ENCODE peak calls at places on chromosomes 1 and 21, in eight cellular contexts. N is heart left ventricle, D is dorsolateral prefrontal cortex, W is epithelial cell of proximal tubule, L is fibroblast of mammary gland, U is choroid plexus epithelial cell, M is colonic mucosa, E is heart right ventricle. G is an unnamed sample.

GRCh38 chr1:10802948-10803715 is 6.7 kb upstream of the CASZ1 start:
- DNase-seq in N (no peak), D (no peak), W (no peak), L (no peak), U (no peak), M (peak), E (no peak), G (no peak)

GRCh38 chr1:79902418-79902817 is 895.9 kb upstream of the ADGRL4 start:
- DNase-seq in N (no peak), D (no peak), W (no peak), L (no peak), U (no peak), M (no peak), E (no peak), G (no peak)

GRCh38 chr1:906532-907420 is 16.9 kb upstream of the SAMD11 start:
- DNase-seq in N (peak), D (peak), W (no peak), L (peak), U (peak), M (peak), E (no peak), G (no peak)

GRCh38 chr21:45995686-45996179 is 14.2 kb downstream of the COL6A1 start:
- DNase-seq in N (peak), D (peak), W (no peak), L (peak), U (peak), M (peak), E (no peak), G (no peak)

GRCh38 chr1:56189946-56190920 is 389.1 kb downstream of the PLPP3 start:
- DNase-seq in N (no peak), D (no peak), W (no peak), L (no peak), U (peak), M (no peak), E (no peak), G (peak)

GRCh38 chr1:109193653-109194590 is 19.8 kb upstream of the SARS1 start:
- DNase-seq in N (no peak), D (no peak), W (no peak), L (no peak), U (no peak), M (peak), E (peak), G (peak)

GRCh38 chr1:109615879-109616278 is 3.5 kb downstream of the GNAT2 start:
- DNase-seq in N (no peak), D (no peak), W (no peak), L (no peak), U (peak), M (peak), E (no peak), G (peak)

GRCh38 chr1:109802136-109802900 is 38.6 kb upstream of the EPS8L3 start:
- DNase-seq in N (no peak), D (peak), W (no peak), L (no peak), U (no peak), M (peak), E (no peak), G (no peak)

GRCh38 chr1:201513498-201514243 is 6.7 kb upstream of the CSRP1 start:
- DNase-seq in N (no peak), D (no peak), W (no peak), L (no peak), U (no peak), M (no peak), E (no peak), G (no peak)

DNA sequence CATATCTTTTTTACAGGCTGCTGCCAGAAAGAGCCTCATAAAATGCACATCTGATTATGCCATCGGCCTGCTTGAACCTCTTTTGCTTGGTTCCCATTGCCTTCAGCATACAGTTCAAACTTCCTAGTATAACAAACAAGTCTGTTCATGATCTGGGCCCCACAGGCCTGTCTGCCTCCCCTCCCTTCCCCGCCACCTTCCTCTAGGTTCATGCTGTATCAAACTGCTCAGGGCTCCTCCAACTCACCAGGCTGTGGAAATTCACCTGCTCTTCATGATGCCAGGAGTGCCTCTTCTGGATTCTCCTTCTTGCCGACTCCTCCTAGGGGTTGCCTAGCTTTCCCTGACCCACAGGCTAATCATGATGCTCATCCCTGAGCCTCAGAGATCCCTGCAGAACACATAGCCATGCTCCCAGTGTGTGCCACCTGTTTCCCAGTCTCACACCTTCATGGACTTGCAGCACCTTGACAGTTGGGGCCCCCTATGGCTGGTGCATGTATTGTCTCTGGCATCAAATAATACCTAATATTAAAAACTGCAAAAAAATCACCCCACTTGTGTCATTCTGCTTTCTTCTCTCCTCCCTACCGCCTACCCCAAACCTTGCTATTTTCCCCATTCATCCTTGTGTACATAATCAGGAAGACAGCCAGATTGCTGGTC is 33.7 kb upstream of the CD2 start:
- DNase-seq in N (no peak), D (no peak), W (no peak), L (no peak), U (no peak), M (no peak), E (no peak), G (no peak)
- TF ChIP-seq CTCF in N (no peak), D (no peak), W (no peak), L (no peak), U (no peak), M (no peak), E (no peak), G (no peak)

DNA sequence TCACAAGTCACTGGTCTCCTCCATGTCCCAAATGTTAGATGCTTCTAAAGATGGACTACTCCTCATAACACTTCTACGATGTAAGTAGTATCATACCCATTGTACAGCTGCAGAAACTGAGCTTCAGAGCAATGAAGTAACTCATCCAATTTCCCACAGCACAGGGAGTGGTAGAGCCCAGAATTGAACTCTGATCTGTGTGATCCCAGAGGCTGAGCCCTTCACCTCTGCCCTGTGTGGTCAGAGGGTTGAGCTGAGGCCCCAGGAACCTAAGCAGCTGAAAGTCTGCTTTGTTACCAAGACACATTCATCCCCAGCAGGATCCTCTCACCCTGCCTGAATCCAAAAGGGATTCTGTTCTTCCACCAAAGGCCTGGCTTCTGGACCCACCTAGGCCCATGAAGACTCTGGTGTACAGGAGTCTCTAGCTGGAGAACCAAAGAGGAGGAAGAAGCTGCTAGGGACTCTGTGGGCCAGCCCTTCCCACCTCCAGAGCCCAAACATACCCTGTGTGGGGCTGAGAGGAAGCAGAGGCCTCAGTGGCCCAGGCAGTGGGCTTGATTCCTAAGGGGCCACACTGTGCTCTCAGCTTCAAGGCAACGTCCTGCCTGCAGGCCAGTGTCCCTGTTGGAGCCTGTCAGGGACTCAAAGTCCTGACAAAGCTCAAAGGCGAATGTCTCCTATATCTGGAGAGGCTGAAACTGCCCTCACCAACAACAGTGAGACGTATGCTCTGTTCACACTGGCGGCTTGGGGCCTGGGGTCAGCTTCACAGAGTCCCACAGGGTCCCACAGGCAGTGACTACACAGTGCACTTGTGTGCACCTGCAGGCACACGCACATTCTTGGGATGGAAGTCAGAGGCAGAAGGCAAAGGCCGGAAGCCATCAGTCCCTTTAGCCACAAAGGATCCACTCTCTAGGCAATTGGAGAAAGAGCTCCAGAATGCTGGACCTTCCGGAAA is 40.4 kb upstream of the SLC30A1 start:
- DNase-seq in N (no peak), D (no peak), W (no peak), L (no peak), U (no peak), M (no peak), E (no peak), G (no peak)
- H3K4me3 ChIP-seq in N (no peak), D (no peak), W (no peak), L (no peak), U (no peak), M (no peak), E (no peak), G (no peak)

GRCh38 chr1:8435569-8436071 is 117.7 kb downstream of the SLC45A1 start:
- DNase-seq in N (no peak), D (no peak), W (no peak), L (no peak), U (no peak), M (no peak), E (no peak), G (no peak)

GRCh38 chr1:8437286-8437685 is 119.4 kb downstream of the SLC45A1 start:
- DNase-seq in N (no peak), D (no peak), W (no peak), L (no peak), U (no peak), M (no peak), E (no peak), G (no peak)

GRCh38 chr1:8438449-8438848 is 120.5 kb downstream of the SLC45A1 start:
- DNase-seq in N (no peak), D (no peak), W (no peak), L (peak), U (no peak), M (no peak), E (no peak), G (no peak)

GRCh38 chr1:8441466-8441865 is 123.6 kb downstream of the SLC45A1 start:
- DNase-seq in N (no peak), D (no peak), W (no peak), L (no peak), U (no peak), M (no peak), E (no peak), G (no peak)

GRCh38 chr1:8439015-8439702 is 121.2 kb downstream of the SLC45A1 start:
- DNase-seq in N (peak), D (no peak), W (no peak), L (peak), U (peak), M (peak), E (peak), G (peak)
- TF ChIP-seq CTCF in N (no peak), D (no peak), W (peak), L (peak), U (peak), M (no peak), E (no peak), G (peak)

GRCh38 chr21:26140185-26140584 is 30.4 kb downstream of the APP start:
- DNase-seq in N (peak), D (no peak), W (peak), L (peak), U (peak), M (peak), E (peak), G (peak)
- H3K4me3 ChIP-seq in N (no peak), D (no peak), W (no peak), L (no peak), U (no peak), M (no peak), E (no peak), G (no peak)

GRCh38 chr1:40530735-40531380 is 579 bp upstream of the ZNF684 start:
- DNase-seq in N (no peak), D (no peak), W (no peak), L (peak), U (peak), M (no peak), E (no peak), G (peak)

GRCh38 chr1:40534589-40534988 is 3.2 kb downstream of the ZNF684 start:
- DNase-seq in N (no peak), D (no peak), W (no peak), L (no peak), U (no peak), M (no peak), E (no peak), G (no peak)

GRCh38 chr1:40532062-40532389 is 589 bp downstream of the ZNF684 start:
- DNase-seq in N (no peak), D (no peak), W (no peak), L (no peak), U (no peak), M (no peak), E (no peak), G (no peak)

GRCh38 chr1:40531381-40532061 is at the start of gene ZNF684:
- DNase-seq in N (peak), D (peak), W (peak), L (peak), U (peak), M (peak), E (peak), G (peak)

DNA sequence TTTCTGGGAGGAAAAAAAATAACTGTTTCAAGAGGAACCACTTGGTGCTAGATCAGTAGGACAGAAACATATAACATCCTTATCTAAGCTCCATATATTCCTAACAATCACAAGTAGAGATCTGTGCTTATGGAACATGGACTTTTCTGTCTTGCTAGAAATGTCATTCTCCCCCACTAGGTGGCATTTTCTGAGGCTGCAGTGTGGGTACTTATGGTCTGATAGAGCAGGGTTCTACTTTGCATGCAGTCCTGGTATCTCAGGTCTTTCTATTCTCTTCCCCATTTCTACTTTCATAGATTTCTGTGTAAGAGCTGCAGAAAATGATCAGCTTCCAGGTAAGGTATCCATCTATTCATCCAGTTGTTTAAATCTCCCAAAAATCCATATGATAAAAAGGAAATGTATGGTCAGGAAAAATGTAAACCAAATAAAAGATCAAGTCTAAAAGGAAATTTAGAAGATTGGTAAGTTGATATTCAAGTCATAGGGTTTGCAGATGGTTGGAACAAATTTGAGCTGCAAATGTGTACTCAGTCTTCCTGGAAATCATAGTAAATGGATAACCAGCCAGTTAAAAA is 1.5 kb downstream of the ZNF684 start:
- DNase-seq in N (no peak), D (no peak), W (no peak), L (peak), U (peak), M (peak), E (no peak), G (peak)
- TF ChIP-seq CTCF in N (peak), D (peak), W (peak), L (peak), U (peak), M (peak), E (peak), G (peak)

GRCh38 chr1:114089502-114090138 is 64.0 kb downstream of the SYT6 start:
- DNase-seq in N (no peak), D (no peak), W (no peak), L (no peak), U (no peak), M (no peak), E (no peak), G (no peak)
- H3K4me3 ChIP-seq in N (no peak), D (no peak), W (no peak), L (no peak), U (no peak), M (no peak), E (no peak), G (no peak)

DNA sequence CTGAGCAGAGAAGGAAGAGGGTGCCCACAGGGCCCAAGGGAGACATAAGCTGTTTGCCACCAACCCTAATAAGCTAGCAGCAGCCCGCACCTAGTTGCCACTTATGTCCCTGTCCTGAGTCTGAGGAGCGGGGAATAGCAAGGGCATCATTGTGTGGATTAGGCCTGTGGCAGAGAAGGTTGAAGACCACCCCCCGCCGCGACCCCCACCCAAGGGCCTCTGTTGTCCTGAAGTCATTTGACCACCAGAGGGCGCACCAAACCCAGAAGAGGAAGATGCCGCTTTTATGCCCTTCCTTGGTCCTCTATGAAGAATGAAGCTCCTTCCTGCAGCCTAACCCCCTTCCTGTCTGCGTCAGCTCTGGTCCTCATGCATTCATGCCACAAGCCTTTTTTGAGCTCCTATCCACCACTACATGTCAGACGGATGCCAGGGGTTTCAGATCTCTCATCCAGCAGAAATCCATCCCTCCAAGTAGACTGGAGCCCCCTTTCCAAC is 16.6 kb downstream of the RHBG start:
- DNase-seq in N (peak), D (peak), W (no peak), L (peak), U (peak), M (peak), E (peak), G (peak)
- TF ChIP-seq CTCF in N (peak), D (peak), W (peak), L (peak), U (peak), M (peak), E (peak), G (peak)

DNA sequence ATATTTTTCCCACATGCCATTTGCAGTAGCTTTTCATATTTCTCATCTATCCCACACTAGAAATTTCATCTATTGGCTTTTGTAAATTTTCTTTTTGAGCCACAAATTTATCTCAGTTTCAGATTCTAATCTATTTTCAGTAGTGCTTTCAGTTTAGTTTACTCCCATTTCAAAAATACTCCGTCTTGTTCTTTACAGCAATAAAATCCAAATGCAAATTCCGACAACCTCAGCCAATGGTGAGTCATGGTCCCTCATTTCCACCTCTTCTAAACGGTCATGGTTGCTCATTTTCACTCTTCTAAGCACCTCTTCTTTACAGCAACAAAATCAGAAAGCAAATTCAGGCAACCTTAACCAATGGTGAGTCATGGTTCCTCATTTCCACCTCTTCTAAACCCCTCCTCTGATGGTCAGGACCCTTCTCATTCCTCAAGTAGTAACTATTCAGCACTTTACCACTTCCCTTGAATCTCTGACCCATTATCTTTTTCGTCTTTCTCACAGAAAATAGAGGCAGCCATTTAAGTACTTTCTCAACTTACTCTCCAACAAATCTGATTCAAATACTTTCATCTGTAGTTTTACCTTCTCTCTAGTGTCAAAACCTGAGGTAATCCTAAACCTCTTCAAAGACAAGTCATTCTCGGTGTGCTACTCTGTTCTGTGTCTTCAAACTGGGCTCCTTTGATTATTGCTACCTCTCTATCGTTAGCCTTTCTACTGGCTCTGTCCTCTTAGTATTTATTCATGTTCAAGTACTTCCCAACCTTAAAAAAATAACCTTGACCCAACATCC is 34.4 kb downstream of the C21orf91 start:
- DNase-seq in N (no peak), D (no peak), W (no peak), L (no peak), U (no peak), M (no peak), E (no peak), G (no peak)
- H3K4me3 ChIP-seq in N (no peak), D (no peak), W (no peak), L (no peak), U (no peak), M (no peak), E (no peak), G (no peak)

GRCh38 chr21:31133243-31133830 is 95.1 kb upstream of the KRTAP19-8 start:
- DNase-seq in N (no peak), D (no peak), W (no peak), L (no peak), U (no peak), M (no peak), E (no peak), G (no peak)

GRCh38 chr21:31137951-31138350 is 99.7 kb upstream of the KRTAP19-8 start:
- DNase-seq in N (no peak), D (no peak), W (no peak), L (no peak), U (no peak), M (no peak), E (no peak), G (no peak)

GRCh38 chr21:31140025-31140424 is 101.7 kb upstream of the KRTAP19-8 start:
- DNase-seq in N (no peak), D (no peak), W (no peak), L (no peak), U (no peak), M (no peak), E (no peak), G (no peak)

GRCh38 chr21:31135536-31136184 is 97.4 kb upstream of the KRTAP19-8 start:
- DNase-seq in N (no peak), D (no peak), W (no peak), L (no peak), U (no peak), M (no peak), E (no peak), G (no peak)

DNA sequence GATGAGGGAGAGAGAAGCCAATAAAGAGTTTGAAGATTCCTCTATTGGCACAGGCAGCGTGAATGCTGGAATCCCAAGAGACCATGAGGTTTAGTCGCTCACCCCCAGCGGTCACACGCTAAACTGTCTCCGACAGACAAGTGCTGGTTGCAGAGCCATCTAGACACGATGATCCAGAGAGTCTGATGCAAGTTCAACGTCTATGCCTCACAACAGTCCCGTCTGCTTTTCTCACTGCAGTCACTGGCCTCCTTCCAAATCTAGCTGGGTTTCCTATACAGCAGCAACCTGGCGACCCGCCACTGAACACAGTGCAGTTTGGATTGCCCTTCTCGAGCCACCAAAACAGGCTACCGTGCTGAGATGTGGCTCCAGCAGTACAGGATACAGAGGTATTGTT is 98.6 kb upstream of the KRTAP19-8 start:
- DNase-seq in N (no peak), D (no peak), W (no peak), L (peak), U (peak), M (no peak), E (no peak), G (peak)
- TF ChIP-seq CTCF in N (no peak), D (no peak), W (no peak), L (no peak), U (no peak), M (no peak), E (no peak), G (peak)

GRCh38 chr1:173479649-173480048 is 2.5 kb downstream of the PRDX6 start:
- DNase-seq in N (no peak), D (no peak), W (no peak), L (peak), U (peak), M (no peak), E (no peak), G (peak)
- H3K4me3 ChIP-seq in N (no peak), D (peak), W (peak), L (peak), U (peak), M (no peak), E (peak), G (peak)

G was measured in fibroblast of pulmonary artery.